ENCODE peak calls at places on chromosome 3, in four cellular contexts. A is SK-N-SH, N is PC-3, Q is MM.1S. G is an unnamed sample.

GRCh38 chr3:85360742-85361387 is 402.1 kb downstream of the CADM2 start:
- DNase-seq in N (peak; percentile 83), Q (peak; percentile 61), A (peak; percentile 44), G (peak; percentile 65)

GRCh38 chr3:76651784-76652183 is 388.1 kb upstream of the ROBO2 start:
- DNase-seq in Q (no peak), N (peak; percentile 6), A (no peak), G (peak; percentile 14)

GRCh38 chr3:61562042-61562809 is 855 bp downstream of the PTPRG start:
- DNase-seq in N (no peak), Q (no peak), A (peak; percentile 74), G (peak; percentile 49)

GRCh38 chr3:39809995-39810595 is 686 bp downstream of the MYRIP start:
- DNase-seq in Q (peak; percentile 12), N (no peak), A (no peak), G (peak; percentile 37)

GRCh38 chr3:190122198-190122771 is 1.6 kb upstream of the P3H2 start:
- DNase-seq in A (no peak), N (no peak), Q (no peak), G (no peak)

GRCh38 chr3:34864011-34864410 is 775.3 kb upstream of the ARPP21 start:
- DNase-seq in Q (no peak), A (no peak), N (no peak), G (no peak)

GRCh38 chr3:129829640-129830039 is 63.9 kb downstream of the TMCC1 start:
- DNase-seq in Q (peak; percentile 53), A (peak; percentile 36), N (peak; percentile 80), G (peak; percentile 78)

GRCh38 chr3:23242106-23242505 is 39.0 kb downstream of the UBE2E2 start:
- DNase-seq in N (peak; percentile 72), Q (no peak), A (no peak), G (no peak)

GRCh38 chr3:108221403-108221802 is 821 bp downstream of the IFT57 start:
- DNase-seq in A (no peak), N (peak; percentile 18), Q (no peak), G (peak; percentile 12)

GRCh38 chr3:48135773-48136495 is 52.3 kb downstream of the CDC25A start:
- DNase-seq in A (no peak), N (no peak), Q (no peak), G (no peak)

GRCh38 chr3:136545664-136546266 is 206.4 kb downstream of the STAG1 start:
- DNase-seq in N (peak; percentile 30), A (no peak), Q (no peak), G (no peak)

GRCh38 chr3:151307131-151307530 is 9.5 kb downstream of the GPR87 start:
- DNase-seq in N (peak; percentile 32), A (no peak), Q (no peak), G (no peak)

GRCh38 chr3:331881-332280 is 135.3 kb downstream of the CHL1 start:
- DNase-seq in Q (no peak), A (no peak), N (no peak), G (no peak)

GRCh38 chr3:154025007-154025406 is 96.2 kb upstream of the ARHGEF26 start:
- DNase-seq in N (no peak), Q (no peak), A (no peak), G (no peak)

GRCh38 chr3:185807455-185808068 is 17.3 kb downstream of the IGF2BP2 start:
- DNase-seq in A (no peak), N (peak; percentile 73), Q (no peak), G (peak; percentile 25)

GRCh38 chr3:56119575-56120349 is 348.5 kb downstream of the ERC2 start:
- DNase-seq in N (peak; percentile 32), Q (no peak), A (no peak), G (no peak)

GRCh38 chr3:186025161-186025560 is 83.7 kb downstream of the ETV5 start:
- DNase-seq in Q (no peak), N (no peak), A (no peak), G (no peak)

DNA sequence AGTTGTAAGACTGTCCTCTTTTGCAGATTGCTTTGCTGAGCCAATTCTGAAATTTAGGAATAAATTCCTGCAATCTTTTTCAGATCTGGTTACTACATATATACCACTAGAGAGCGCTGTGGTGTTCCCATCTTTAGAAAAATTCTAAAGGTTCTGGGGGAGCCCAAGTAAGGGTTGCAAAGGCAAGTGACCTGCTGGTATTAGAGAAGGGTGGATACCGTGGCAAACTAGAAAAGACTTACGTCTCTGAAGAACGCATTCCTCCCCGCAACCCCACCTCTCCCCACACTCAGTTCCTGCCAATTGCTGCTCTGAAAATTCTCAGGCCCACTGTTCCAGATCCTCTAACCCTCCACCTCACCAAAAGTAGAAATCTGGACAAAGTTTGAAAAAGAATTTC is 48.5 kb downstream of the EFHB start:
- DNase-seq in Q (peak; percentile 43), N (peak; percentile 70), A (peak; percentile 26), G (peak; percentile 83)
- TF ChIP-seq EZH2phosphoT487 in Q (no peak), N (no peak), A (no peak), G (no peak)

GRCh38 chr3:52374173-52374572 is 58.1 kb downstream of the DNAH1 start:
- DNase-seq in N (peak; percentile 15), A (no peak), Q (no peak), G (no peak)
- TF ChIP-seq CTCF in N (peak; percentile 26), A (no peak), Q (no peak), G (peak; percentile 17)

GRCh38 chr3:53046171-53047170 is 598 bp upstream of the SFMBT1 start:
- DNase-seq in A (peak; percentile 87), Q (peak; percentile 82), N (no peak), G (peak; percentile 91)
- H3K9ac ChIP-seq in A (no peak overlapping the region), Q (peak overlapping the region; percentile 68), N (peak overlapping the region; percentile 87), G (no peak overlapping the region)

GRCh38 chr3:112134335-112135124 is 1.5 kb upstream of the GCSAM start:
- DNase-seq in N (peak; percentile 40), A (peak; percentile 13), Q (peak; percentile 63), G (no peak)
- TF ChIP-seq EZH2phosphoT487 in N (no peak), A (no peak), Q (no peak), G (no peak)

DNA sequence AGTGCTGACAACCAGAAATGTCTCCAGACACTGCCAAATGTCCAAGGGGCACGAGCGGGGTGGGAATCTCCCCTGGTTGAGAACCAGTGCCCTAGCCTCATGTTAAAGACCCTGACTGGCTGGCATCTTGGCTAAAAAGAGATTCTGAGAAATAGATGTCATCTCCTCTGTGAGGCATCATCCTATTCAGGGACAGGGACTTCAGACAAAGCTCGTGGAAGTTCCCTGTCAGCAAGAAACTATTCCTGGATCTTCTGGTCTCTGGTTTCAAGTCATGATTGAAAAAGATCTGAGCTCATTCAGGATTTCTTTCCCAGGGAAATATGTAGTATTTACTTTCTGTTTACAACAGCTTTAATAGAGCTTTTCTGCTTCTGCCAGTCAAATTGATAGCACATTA is 10.8 kb downstream of the WDR5B start:
- DNase-seq in A (no peak), Q (no peak), N (no peak), G (no peak)
- TF ChIP-seq CTCF in A (no peak), Q (no peak), N (no peak), G (no peak)

GRCh38 chr3:30612422-30613134 is 6.2 kb downstream of the TGFBR2 start:
- DNase-seq in Q (no peak), A (no peak), N (no peak), G (no peak)

GRCh38 chr3:30610702-30611410 is 4.5 kb downstream of the TGFBR2 start:
- DNase-seq in Q (no peak), A (no peak), N (no peak), G (no peak)

GRCh38 chr3:30611613-30612421 is 5.4 kb downstream of the TGFBR2 start:
- DNase-seq in A (no peak), N (peak; percentile 84), Q (no peak), G (no peak)

GRCh38 chr3:30607032-30607833 is 832 bp downstream of the TGFBR2 start:
- DNase-seq in A (no peak), N (peak; percentile 58), Q (peak; percentile 69), G (peak; percentile 58)

GRCh38 chr3:30609930-30610701 is 3.7 kb downstream of the TGFBR2 start:
- DNase-seq in A (no peak), N (no peak), Q (no peak), G (no peak)
- H3K9ac ChIP-seq in A (no peak overlapping the region), N (no peak overlapping the region), Q (no peak overlapping the region), G (no peak overlapping the region)

DNA sequence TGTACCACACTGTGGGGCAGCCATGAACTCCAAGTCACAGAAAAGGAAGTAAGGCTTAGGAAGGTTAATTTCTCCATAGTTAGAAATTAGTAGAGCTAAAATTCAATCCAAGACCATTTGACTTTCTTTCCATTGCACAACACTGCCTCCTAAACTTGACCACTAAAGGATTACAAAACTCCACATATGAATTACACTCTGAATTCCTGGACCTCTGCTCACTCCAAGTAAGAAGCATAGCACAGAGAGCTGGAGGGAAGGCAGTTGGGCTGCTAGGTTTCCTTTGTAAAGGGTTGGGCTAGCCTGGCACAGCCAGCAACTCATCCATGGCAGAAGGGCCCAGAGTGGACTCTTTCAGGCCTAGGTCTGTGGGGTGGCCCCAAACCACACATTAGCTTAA is 134.4 kb downstream of the MYLK start:
- DNase-seq in Q (no peak), A (no peak), N (peak; percentile 65), G (no peak)
- TF ChIP-seq EZH2phosphoT487 in Q (no peak), A (no peak), N (no peak), G (no peak)